ENCODE peak calls at places on chromosomes 4 and X, in four cellular contexts. One of them, this sample, is unnamed. For H3K4me1, the result is how much of the 10 kb centered on the place peaks cover.

GRCh38 chrX:106707771-106708454 is 18.6 kb upstream of the RNF128 start:
- DNase-seq in stomach: no peak
- DNase-seq in SK-N-SH: no peak
- DNase-seq in sigmoid colon: no peak
- DNase-seq in this sample: no peak

GRCh38 chrX:1466971-1467561 is 14.4 kb upstream of the ASMTL start:
- DNase-seq in stomach: peak
- DNase-seq in SK-N-SH: no peak
- DNase-seq in sigmoid colon: peak
- DNase-seq in this sample: peak

GRCh38 chr4:36414248-36414647 is 132.8 kb downstream of the DTHD1 start:
- DNase-seq in stomach: no peak
- DNase-seq in SK-N-SH: no peak
- DNase-seq in sigmoid colon: no peak
- DNase-seq in this sample: no peak

GRCh38 chr4:40678421-40678820 is 48.8 kb upstream of the RBM47 start:
- DNase-seq in stomach: no peak
- DNase-seq in SK-N-SH: no peak
- DNase-seq in sigmoid colon: no peak
- DNase-seq in this sample: no peak

GRCh38 chrX:574355-574754 is 56.2 kb upstream of the SHOX start:
- DNase-seq in stomach: no peak
- DNase-seq in SK-N-SH: no peak
- DNase-seq in sigmoid colon: no peak
- DNase-seq in this sample: no peak

GRCh38 chr4:82223715-82224114 is 150.1 kb downstream of the HNRNPD start:
- DNase-seq in stomach: no peak
- DNase-seq in SK-N-SH: no peak
- DNase-seq in sigmoid colon: peak
- DNase-seq in this sample: no peak

GRCh38 chr4:29075366-29075765 is 1644.8 kb upstream of the PCDH7 start:
- DNase-seq in stomach: no peak
- DNase-seq in SK-N-SH: no peak
- DNase-seq in sigmoid colon: no peak
- DNase-seq in this sample: no peak

GRCh38 chr4:168634276-168634802 is 137.5 kb downstream of the PALLD start:
- DNase-seq in stomach: no peak
- DNase-seq in SK-N-SH: no peak
- DNase-seq in sigmoid colon: no peak
- DNase-seq in this sample: no peak

GRCh38 chrX:11143931-11144678 is 33.0 kb downstream of the HCCS start:
- DNase-seq in stomach: peak
- DNase-seq in SK-N-SH: peak
- DNase-seq in sigmoid colon: peak
- DNase-seq in this sample: no peak

GRCh38 chrX:66914082-66914481 is 275.2 kb upstream of the EDA2R start:
- DNase-seq in stomach: no peak
- DNase-seq in SK-N-SH: no peak
- DNase-seq in sigmoid colon: no peak
- DNase-seq in this sample: no peak

GRCh38 chr4:163988921-163989320 is 494.4 kb downstream of the TMA16 start:
- DNase-seq in stomach: no peak
- DNase-seq in SK-N-SH: no peak
- DNase-seq in sigmoid colon: no peak
- DNase-seq in this sample: no peak

GRCh38 chr4:6771229-6771671 is 11.3 kb upstream of the KIAA0232 start:
- DNase-seq in stomach: no peak
- DNase-seq in SK-N-SH: no peak
- DNase-seq in sigmoid colon: peak
- DNase-seq in this sample: peak

GRCh38 chr4:152352215-152352614 is 183.7 kb downstream of the FBXW7 start:
- DNase-seq in stomach: no peak
- DNase-seq in SK-N-SH: no peak
- DNase-seq in sigmoid colon: no peak
- DNase-seq in this sample: no peak

GRCh38 chrX:108224727-108225455 is 133.3 kb downstream of the ATG4A start:
- DNase-seq in stomach: no peak
- DNase-seq in SK-N-SH: peak
- DNase-seq in sigmoid colon: no peak
- DNase-seq in this sample: no peak

GRCh38 chr4:38723726-38724506 is 58.9 kb downstream of the TLR10 start:
- DNase-seq in stomach: peak
- DNase-seq in SK-N-SH: no peak
- DNase-seq in sigmoid colon: no peak
- DNase-seq in this sample: no peak

GRCh38 chr4:7391637-7392437 is 42.9 kb downstream of the PSAPL1 start:
- DNase-seq in stomach: peak
- DNase-seq in SK-N-SH: peak
- DNase-seq in sigmoid colon: no peak
- DNase-seq in this sample: peak

GRCh38 chrX:101415180-101416130 is 7.4 kb downstream of the HNRNPH2 start:
- DNase-seq in stomach: no peak
- DNase-seq in SK-N-SH: peak
- DNase-seq in sigmoid colon: no peak
- DNase-seq in this sample: no peak

GRCh38 chrX:17987783-17988182 is 126.7 kb upstream of the RAI2 start:
- DNase-seq in stomach: no peak
- DNase-seq in SK-N-SH: no peak
- DNase-seq in sigmoid colon: no peak
- DNase-seq in this sample: no peak

GRCh38 chr4:145819246-145820181 is 119.1 kb downstream of the ZNF827 start:
- DNase-seq in stomach: no peak
- DNase-seq in SK-N-SH: no peak
- DNase-seq in sigmoid colon: no peak
- DNase-seq in this sample: no peak

GRCh38 chr4:28675582-28675981 is 1814.9 kb downstream of the STIM2 start:
- DNase-seq in stomach: no peak
- DNase-seq in SK-N-SH: no peak
- DNase-seq in sigmoid colon: no peak
- DNase-seq in this sample: no peak

GRCh38 chr4:36226430-36227227 is 17.7 kb downstream of the ARAP2 start:
- DNase-seq in stomach: no peak
- DNase-seq in SK-N-SH: no peak
- DNase-seq in sigmoid colon: no peak
- DNase-seq in this sample: no peak

GRCh38 chr4:26051278-26051677 is 137.3 kb downstream of the SMIM20 start:
- DNase-seq in stomach: no peak
- DNase-seq in SK-N-SH: peak
- DNase-seq in sigmoid colon: no peak
- DNase-seq in this sample: no peak

GRCh38 chr4:138053601-138054322 is 188.4 kb downstream of the SLC7A11 start:
- DNase-seq in stomach: no peak
- DNase-seq in SK-N-SH: peak
- DNase-seq in sigmoid colon: no peak
- DNase-seq in this sample: no peak

GRCh38 chr4:101419324-101420135 is 72.2 kb upstream of the PPP3CA start:
- DNase-seq in stomach: no peak
- DNase-seq in SK-N-SH: no peak
- DNase-seq in sigmoid colon: no peak
- DNase-seq in this sample: no peak

GRCh38 chr4:68079918-68080317 is 49.8 kb downstream of the TMPRSS11F start:
- DNase-seq in stomach: no peak
- DNase-seq in SK-N-SH: no peak
- DNase-seq in sigmoid colon: no peak
- DNase-seq in this sample: no peak

GRCh38 chr4:147828361-147828760 is 96.5 kb downstream of the ARHGAP10 start:
- DNase-seq in stomach: no peak
- DNase-seq in SK-N-SH: no peak
- DNase-seq in sigmoid colon: no peak
- DNase-seq in this sample: no peak

GRCh38 chr4:7390906-7391636 is 43.7 kb downstream of the PSAPL1 start:
- DNase-seq in stomach: peak
- DNase-seq in SK-N-SH: peak
- DNase-seq in sigmoid colon: no peak
- DNase-seq in this sample: no peak

GRCh38 chr4:4480205-4480604 is 61.6 kb downstream of the STX18 start:
- DNase-seq in stomach: no peak
- DNase-seq in SK-N-SH: no peak
- DNase-seq in sigmoid colon: no peak
- DNase-seq in this sample: no peak

GRCh38 chr4:8856835-8857590 is 14.6 kb downstream of the HMX1 start:
- DNase-seq in stomach: no peak
- DNase-seq in SK-N-SH: no peak
- DNase-seq in sigmoid colon: no peak
- DNase-seq in this sample: no peak

GRCh38 chr4:8854016-8854415 is 17.6 kb downstream of the HMX1 start:
- DNase-seq in stomach: no peak
- DNase-seq in SK-N-SH: no peak
- DNase-seq in sigmoid colon: no peak
- DNase-seq in this sample: no peak

GRCh38 chr4:8857682-8858187 is 13.9 kb downstream of the HMX1 start:
- DNase-seq in stomach: no peak
- DNase-seq in SK-N-SH: no peak
- DNase-seq in sigmoid colon: no peak
- DNase-seq in this sample: no peak

GRCh38 chr4:8854866-8855265 is 16.8 kb downstream of the HMX1 start:
- DNase-seq in stomach: no peak
- DNase-seq in SK-N-SH: no peak
- DNase-seq in sigmoid colon: no peak
- DNase-seq in this sample: no peak

DNA sequence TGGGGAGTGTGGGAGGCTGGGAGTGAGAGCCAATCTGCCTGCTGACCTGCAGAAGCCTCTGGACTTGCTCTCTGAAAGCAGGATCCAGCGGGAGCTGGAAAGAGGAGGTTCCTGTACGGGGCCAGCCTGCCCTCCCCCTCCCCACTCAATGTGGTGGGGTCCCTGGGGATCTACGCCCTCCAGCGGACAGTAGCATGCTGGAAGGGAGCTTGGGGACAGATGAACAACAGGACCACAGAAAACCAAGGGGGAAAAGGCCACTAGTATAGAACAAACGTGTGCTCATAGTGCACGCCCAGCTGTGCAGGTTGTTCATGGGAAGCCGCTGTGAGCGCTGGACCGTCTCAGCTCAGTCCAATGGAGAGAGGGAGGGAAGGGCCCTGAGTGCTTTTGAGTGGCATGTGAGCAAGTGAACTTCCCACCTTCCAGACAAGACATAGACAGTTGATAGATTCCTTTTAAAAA is 15.8 kb downstream of the HMX1 start:
- DNase-seq in stomach: no peak
- DNase-seq in SK-N-SH: no peak
- DNase-seq in sigmoid colon: no peak
- DNase-seq in this sample: no peak
- TF ChIP-seq CTCF in stomach: no peak
- TF ChIP-seq CTCF in SK-N-SH: no peak
- TF ChIP-seq CTCF in sigmoid colon: no peak
- TF ChIP-seq CTCF in this sample: no peak

DNA sequence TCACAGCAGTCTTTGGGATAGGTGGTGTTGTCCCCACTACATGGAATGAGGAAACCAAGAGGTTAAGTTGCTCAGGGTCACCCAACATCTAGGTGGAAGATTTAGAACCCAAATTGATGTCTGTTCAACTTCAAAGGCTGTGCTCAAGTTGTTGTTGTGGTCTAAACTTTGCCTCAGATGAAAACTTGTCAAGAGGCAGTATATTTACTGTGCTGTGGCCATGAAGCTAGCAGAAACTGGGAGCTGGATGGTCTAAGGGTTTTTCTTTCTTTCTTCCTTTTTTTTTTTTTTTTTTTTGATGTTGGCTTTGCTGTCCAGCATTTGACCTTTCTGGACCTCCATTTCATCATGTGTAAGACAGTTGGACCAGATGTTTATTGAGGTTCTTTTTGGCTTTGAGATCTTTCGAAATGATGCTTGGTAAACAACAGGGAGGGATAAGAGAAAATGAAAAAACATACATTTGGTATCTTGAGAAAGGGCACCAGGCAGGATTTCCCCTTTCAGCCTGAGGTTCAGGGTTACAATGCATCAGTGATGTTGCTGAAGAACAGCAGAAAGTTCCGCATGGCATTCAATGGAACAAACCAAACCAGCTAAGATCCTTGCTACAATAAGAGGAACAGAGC is 166.2 kb upstream of the RPS6KA3 start:
- DNase-seq in stomach: no peak
- DNase-seq in SK-N-SH: no peak
- DNase-seq in sigmoid colon: no peak
- DNase-seq in this sample: no peak
- TF ChIP-seq EP300 in stomach: no peak
- TF ChIP-seq EP300 in SK-N-SH: no peak
- TF ChIP-seq EP300 in sigmoid colon: no peak
- TF ChIP-seq EP300 in this sample: no peak

DNA sequence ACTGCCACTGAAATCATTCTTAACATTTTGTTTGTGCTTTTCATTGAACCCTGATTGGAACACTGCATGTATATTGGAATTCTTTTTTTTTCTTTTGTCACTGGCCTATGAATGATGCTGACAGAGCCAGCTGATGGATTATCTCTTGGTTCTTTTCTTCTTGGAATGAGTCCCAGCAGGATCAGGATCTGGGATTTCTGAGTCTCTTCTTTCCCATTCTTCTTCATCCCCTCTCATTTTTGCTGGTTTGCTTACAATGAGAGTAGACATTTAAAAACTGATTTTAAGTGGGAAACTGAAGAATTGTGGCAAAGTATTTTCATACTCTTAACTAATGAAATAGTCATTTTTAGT is 9.0 kb downstream of the DCUN1D4 start:
- DNase-seq in stomach: no peak
- DNase-seq in SK-N-SH: no peak
- DNase-seq in sigmoid colon: no peak
- DNase-seq in this sample: no peak
- H3K4me1 ChIP-seq in stomach: under half
- H3K4me1 ChIP-seq in SK-N-SH: under half
- H3K4me1 ChIP-seq in sigmoid colon: under half
- H3K4me1 ChIP-seq in this sample: under half

DNA sequence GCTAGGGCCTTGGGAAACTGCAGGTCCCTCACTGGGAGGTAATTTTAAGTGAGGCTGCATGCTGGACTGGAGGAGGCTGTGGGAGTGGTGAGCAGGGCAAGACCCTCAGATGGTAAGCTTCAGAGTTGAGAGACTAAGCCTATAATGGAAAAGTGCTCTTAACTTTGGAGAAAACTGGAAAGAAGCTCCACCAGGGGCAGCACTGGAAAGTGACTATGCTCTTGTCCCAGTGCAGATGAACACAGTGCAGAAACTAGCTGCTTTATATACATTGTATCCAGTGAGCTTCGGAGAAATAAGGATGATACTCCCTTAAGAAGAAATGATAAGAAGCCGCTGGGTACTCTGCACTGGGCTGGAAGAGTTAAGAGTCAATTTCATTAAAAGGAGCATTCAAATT is 3.2 kb upstream of the MAGEB2 start:
- DNase-seq in stomach: no peak
- DNase-seq in SK-N-SH: no peak
- DNase-seq in sigmoid colon: no peak
- DNase-seq in this sample: no peak
- TF ChIP-seq CTCF in stomach: no peak
- TF ChIP-seq CTCF in SK-N-SH: peak
- TF ChIP-seq CTCF in sigmoid colon: no peak
- TF ChIP-seq CTCF in this sample: no peak

GRCh38 chr4:15149842-15150592 is 147.7 kb downstream of the CPEB2 start:
- DNase-seq in stomach: peak
- DNase-seq in SK-N-SH: peak
- DNase-seq in sigmoid colon: peak
- DNase-seq in this sample: peak
- TF ChIP-seq EP300 in stomach: no peak
- TF ChIP-seq EP300 in SK-N-SH: no peak
- TF ChIP-seq EP300 in sigmoid colon: no peak
- TF ChIP-seq EP300 in this sample: no peak

This sample was measured in suprapubic skin.